ENCODE peak calls at places on chromosomes 2 and 18, in ten cellular contexts. One of them, this sample, is unnamed.

GRCh38 chr2:100246163-100247145 is 75.8 kb downstream of the LONRF2 start:
- DNase-seq in hepatic stellate cell: peak
- DNase-seq in activated naive CD8-positive, alpha-beta T cell treated with anti-CD3 and anti-CD28 coated beads, Interleukin-2, amount 50 U/mL, for 24 hours: peak
- DNase-seq in ELR: peak
- DNase-seq in GM18507: no peak
- DNase-seq in GOT3: no peak
- DNase-seq in NCI-H1092: no peak
- DNase-seq in NCI-H146: peak
- DNase-seq in neural crest cell: peak
- DNase-seq in GDM1: no peak
- DNase-seq in this sample: no peak

GRCh38 chr18:55641501-55641900 is 53.5 kb upstream of the TCF4 start:
- DNase-seq in GM18507: no peak
- DNase-seq in neural crest cell: no peak
- DNase-seq in NCI-H146: no peak
- DNase-seq in NCI-H1092: no peak
- DNase-seq in activated naive CD8-positive, alpha-beta T cell treated with anti-CD3 and anti-CD28 coated beads, Interleukin-2, amount 50 U/mL, for 24 hours: no peak
- DNase-seq in GDM1: no peak
- DNase-seq in GOT3: no peak
- DNase-seq in hepatic stellate cell: no peak
- DNase-seq in ELR: no peak
- DNase-seq in this sample: no peak

GRCh38 chr2:100662866-100663265 is 100.1 kb downstream of the PDCL3 start:
- DNase-seq in neural crest cell: no peak
- DNase-seq in ELR: no peak
- DNase-seq in hepatic stellate cell: no peak
- DNase-seq in GOT3: no peak
- DNase-seq in NCI-H146: no peak
- DNase-seq in GM18507: no peak
- DNase-seq in NCI-H1092: no peak
- DNase-seq in activated naive CD8-positive, alpha-beta T cell treated with anti-CD3 and anti-CD28 coated beads, Interleukin-2, amount 50 U/mL, for 24 hours: no peak
- DNase-seq in GDM1: no peak
- DNase-seq in this sample: no peak

GRCh38 chr2:241035142-241035817 is 36.9 kb downstream of the SNED1 start:
- DNase-seq in NCI-H1092: no peak
- DNase-seq in activated naive CD8-positive, alpha-beta T cell treated with anti-CD3 and anti-CD28 coated beads, Interleukin-2, amount 50 U/mL, for 24 hours: no peak
- DNase-seq in hepatic stellate cell: no peak
- DNase-seq in NCI-H146: no peak
- DNase-seq in neural crest cell: no peak
- DNase-seq in GM18507: no peak
- DNase-seq in GOT3: no peak
- DNase-seq in ELR: no peak
- DNase-seq in GDM1: no peak
- DNase-seq in this sample: no peak

GRCh38 chr2:9222246-9222898 is 15.8 kb downstream of the ASAP2 start:
- DNase-seq in activated naive CD8-positive, alpha-beta T cell treated with anti-CD3 and anti-CD28 coated beads, Interleukin-2, amount 50 U/mL, for 24 hours: no peak
- DNase-seq in neural crest cell: no peak
- DNase-seq in ELR: no peak
- DNase-seq in NCI-H146: no peak
- DNase-seq in GOT3: no peak
- DNase-seq in hepatic stellate cell: no peak
- DNase-seq in GDM1: no peak
- DNase-seq in GM18507: no peak
- DNase-seq in NCI-H1092: no peak
- DNase-seq in this sample: no peak

GRCh38 chr2:223600056-223600455 is 2.1 kb downstream of the SCG2 start:
- DNase-seq in NCI-H146: no peak
- DNase-seq in NCI-H1092: no peak
- DNase-seq in GOT3: no peak
- DNase-seq in GDM1: no peak
- DNase-seq in hepatic stellate cell: no peak
- DNase-seq in neural crest cell: no peak
- DNase-seq in GM18507: no peak
- DNase-seq in ELR: no peak
- DNase-seq in activated naive CD8-positive, alpha-beta T cell treated with anti-CD3 and anti-CD28 coated beads, Interleukin-2, amount 50 U/mL, for 24 hours: no peak
- DNase-seq in this sample: no peak

GRCh38 chr2:31296641-31297287 is 62.8 kb downstream of the EHD3 start:
- DNase-seq in GDM1: no peak
- DNase-seq in NCI-H146: no peak
- DNase-seq in ELR: peak
- DNase-seq in hepatic stellate cell: peak
- DNase-seq in NCI-H1092: no peak
- DNase-seq in GM18507: no peak
- DNase-seq in activated naive CD8-positive, alpha-beta T cell treated with anti-CD3 and anti-CD28 coated beads, Interleukin-2, amount 50 U/mL, for 24 hours: no peak
- DNase-seq in GOT3: no peak
- DNase-seq in neural crest cell: no peak
- DNase-seq in this sample: no peak

GRCh38 chr2:102527086-102527485 is 54.1 kb downstream of the SLC9A4 start:
- DNase-seq in neural crest cell: no peak
- DNase-seq in GOT3: no peak
- DNase-seq in NCI-H146: no peak
- DNase-seq in hepatic stellate cell: no peak
- DNase-seq in GM18507: no peak
- DNase-seq in GDM1: no peak
- DNase-seq in activated naive CD8-positive, alpha-beta T cell treated with anti-CD3 and anti-CD28 coated beads, Interleukin-2, amount 50 U/mL, for 24 hours: no peak
- DNase-seq in NCI-H1092: no peak
- DNase-seq in ELR: no peak
- DNase-seq in this sample: no peak

GRCh38 chr2:135756692-135757091 is 15.0 kb downstream of the UBXN4 start:
- DNase-seq in GDM1: no peak
- DNase-seq in NCI-H1092: no peak
- DNase-seq in NCI-H146: no peak
- DNase-seq in hepatic stellate cell: no peak
- DNase-seq in neural crest cell: no peak
- DNase-seq in GOT3: no peak
- DNase-seq in GM18507: no peak
- DNase-seq in ELR: no peak
- DNase-seq in activated naive CD8-positive, alpha-beta T cell treated with anti-CD3 and anti-CD28 coated beads, Interleukin-2, amount 50 U/mL, for 24 hours: no peak
- DNase-seq in this sample: no peak

GRCh38 chr2:173150087-173150486 is 74.4 kb downstream of the MAP3K20 start:
- DNase-seq in NCI-H1092: no peak
- DNase-seq in neural crest cell: no peak
- DNase-seq in ELR: peak
- DNase-seq in GM18507: no peak
- DNase-seq in NCI-H146: no peak
- DNase-seq in activated naive CD8-positive, alpha-beta T cell treated with anti-CD3 and anti-CD28 coated beads, Interleukin-2, amount 50 U/mL, for 24 hours: no peak
- DNase-seq in GOT3: no peak
- DNase-seq in GDM1: no peak
- DNase-seq in hepatic stellate cell: no peak
- DNase-seq in this sample: no peak

GRCh38 chr2:242098445-242099128 is 229.1 kb downstream of the RTP5 start:
- DNase-seq in NCI-H146: no peak
- DNase-seq in NCI-H1092: no peak
- DNase-seq in GM18507: no peak
- DNase-seq in ELR: peak
- DNase-seq in hepatic stellate cell: no peak
- DNase-seq in activated naive CD8-positive, alpha-beta T cell treated with anti-CD3 and anti-CD28 coated beads, Interleukin-2, amount 50 U/mL, for 24 hours: no peak
- DNase-seq in neural crest cell: no peak
- DNase-seq in GDM1: peak
- DNase-seq in GOT3: no peak
- DNase-seq in this sample: no peak

GRCh38 chr18:63962137-63962536 is 7.7 kb upstream of the SERPINB8 start:
- DNase-seq in activated naive CD8-positive, alpha-beta T cell treated with anti-CD3 and anti-CD28 coated beads, Interleukin-2, amount 50 U/mL, for 24 hours: no peak
- DNase-seq in GM18507: no peak
- DNase-seq in NCI-H1092: no peak
- DNase-seq in neural crest cell: no peak
- DNase-seq in GDM1: no peak
- DNase-seq in hepatic stellate cell: no peak
- DNase-seq in GOT3: no peak
- DNase-seq in NCI-H146: no peak
- DNase-seq in ELR: peak
- DNase-seq in this sample: no peak

GRCh38 chr18:12287684-12288405 is 20.2 kb upstream of the TUBB6 start:
- DNase-seq in ELR: peak
- DNase-seq in NCI-H1092: no peak
- DNase-seq in NCI-H146: peak
- DNase-seq in GM18507: no peak
- DNase-seq in activated naive CD8-positive, alpha-beta T cell treated with anti-CD3 and anti-CD28 coated beads, Interleukin-2, amount 50 U/mL, for 24 hours: no peak
- DNase-seq in GDM1: no peak
- DNase-seq in GOT3: no peak
- DNase-seq in hepatic stellate cell: peak
- DNase-seq in neural crest cell: no peak
- DNase-seq in this sample: peak

GRCh38 chr2:82998770-82999169 is 1460.3 kb downstream of the SUCLG1 start:
- DNase-seq in ELR: no peak
- DNase-seq in GOT3: no peak
- DNase-seq in NCI-H1092: no peak
- DNase-seq in neural crest cell: no peak
- DNase-seq in activated naive CD8-positive, alpha-beta T cell treated with anti-CD3 and anti-CD28 coated beads, Interleukin-2, amount 50 U/mL, for 24 hours: no peak
- DNase-seq in GDM1: no peak
- DNase-seq in NCI-H146: no peak
- DNase-seq in GM18507: no peak
- DNase-seq in hepatic stellate cell: no peak
- DNase-seq in this sample: no peak

GRCh38 chr2:152890746-152891145 is 172.3 kb downstream of the ARL6IP6 start:
- DNase-seq in NCI-H1092: no peak
- DNase-seq in neural crest cell: no peak
- DNase-seq in NCI-H146: peak
- DNase-seq in ELR: no peak
- DNase-seq in GOT3: no peak
- DNase-seq in hepatic stellate cell: no peak
- DNase-seq in GDM1: no peak
- DNase-seq in GM18507: no peak
- DNase-seq in activated naive CD8-positive, alpha-beta T cell treated with anti-CD3 and anti-CD28 coated beads, Interleukin-2, amount 50 U/mL, for 24 hours: no peak
- DNase-seq in this sample: no peak

GRCh38 chr2:35462226-35462983 is 893.2 kb upstream of the CRIM1 start:
- DNase-seq in ELR: peak
- DNase-seq in GDM1: no peak
- DNase-seq in NCI-H1092: no peak
- DNase-seq in NCI-H146: no peak
- DNase-seq in GM18507: no peak
- DNase-seq in GOT3: no peak
- DNase-seq in activated naive CD8-positive, alpha-beta T cell treated with anti-CD3 and anti-CD28 coated beads, Interleukin-2, amount 50 U/mL, for 24 hours: no peak
- DNase-seq in neural crest cell: no peak
- DNase-seq in hepatic stellate cell: no peak
- DNase-seq in this sample: no peak

GRCh38 chr18:39414009-39414700 is 1848.6 kb upstream of the CELF4 start:
- DNase-seq in neural crest cell: no peak
- DNase-seq in hepatic stellate cell: no peak
- DNase-seq in activated naive CD8-positive, alpha-beta T cell treated with anti-CD3 and anti-CD28 coated beads, Interleukin-2, amount 50 U/mL, for 24 hours: no peak
- DNase-seq in NCI-H1092: no peak
- DNase-seq in GDM1: no peak
- DNase-seq in GOT3: no peak
- DNase-seq in ELR: peak
- DNase-seq in GM18507: no peak
- DNase-seq in NCI-H146: no peak
- DNase-seq in this sample: no peak

GRCh38 chr2:105487142-105488069 is 88.6 kb upstream of the FHL2 start:
- DNase-seq in neural crest cell: no peak
- DNase-seq in activated naive CD8-positive, alpha-beta T cell treated with anti-CD3 and anti-CD28 coated beads, Interleukin-2, amount 50 U/mL, for 24 hours: no peak
- DNase-seq in hepatic stellate cell: peak
- DNase-seq in GDM1: no peak
- DNase-seq in NCI-H1092: no peak
- DNase-seq in GOT3: peak
- DNase-seq in GM18507: no peak
- DNase-seq in NCI-H146: no peak
- DNase-seq in ELR: peak
- DNase-seq in this sample: peak

GRCh38 chr18:79332601-79333000 is 63.1 kb upstream of the NFATC1 start:
- DNase-seq in NCI-H146: peak
- DNase-seq in ELR: no peak
- DNase-seq in NCI-H1092: no peak
- DNase-seq in activated naive CD8-positive, alpha-beta T cell treated with anti-CD3 and anti-CD28 coated beads, Interleukin-2, amount 50 U/mL, for 24 hours: no peak
- DNase-seq in GOT3: no peak
- DNase-seq in GDM1: no peak
- DNase-seq in neural crest cell: no peak
- DNase-seq in GM18507: no peak
- DNase-seq in hepatic stellate cell: no peak
- DNase-seq in this sample: no peak

GRCh38 chr2:23206652-23207051 is 178.3 kb upstream of the KLHL29 start:
- DNase-seq in activated naive CD8-positive, alpha-beta T cell treated with anti-CD3 and anti-CD28 coated beads, Interleukin-2, amount 50 U/mL, for 24 hours: no peak
- DNase-seq in GOT3: no peak
- DNase-seq in GDM1: no peak
- DNase-seq in NCI-H146: no peak
- DNase-seq in neural crest cell: no peak
- DNase-seq in ELR: no peak
- DNase-seq in hepatic stellate cell: no peak
- DNase-seq in GM18507: no peak
- DNase-seq in NCI-H1092: no peak
- DNase-seq in this sample: no peak

GRCh38 chr2:64273524-64274398 is 129.5 kb upstream of the PELI1 start:
- DNase-seq in GM18507: no peak
- DNase-seq in activated naive CD8-positive, alpha-beta T cell treated with anti-CD3 and anti-CD28 coated beads, Interleukin-2, amount 50 U/mL, for 24 hours: no peak
- DNase-seq in NCI-H146: no peak
- DNase-seq in neural crest cell: no peak
- DNase-seq in GDM1: peak
- DNase-seq in NCI-H1092: no peak
- DNase-seq in hepatic stellate cell: peak
- DNase-seq in ELR: peak
- DNase-seq in GOT3: peak
- DNase-seq in this sample: peak

GRCh38 chr18:51029378-51029693 is 677 bp upstream of the SMAD4 start:
- DNase-seq in hepatic stellate cell: peak
- DNase-seq in GOT3: no peak
- DNase-seq in GM18507: no peak
- DNase-seq in NCI-H1092: peak
- DNase-seq in ELR: peak
- DNase-seq in GDM1: no peak
- DNase-seq in activated naive CD8-positive, alpha-beta T cell treated with anti-CD3 and anti-CD28 coated beads, Interleukin-2, amount 50 U/mL, for 24 hours: no peak
- DNase-seq in neural crest cell: no peak
- DNase-seq in NCI-H146: no peak
- DNase-seq in this sample: no peak